ENCODE peak calls at places on chromosomes 7 and 10, in eight cellular contexts. I is stomach, B is upper lobe of right lung, O is BJ, Q is transverse colon, P is prostate gland, Y is left ventricle myocardium inferior, Z is psoas muscle. S is an unnamed sample.

GRCh38 chr10:61179734-61180133 is 235.7 kb upstream of the RHOBTB1 start:
- DNase-seq in I (no peak), B (no peak), O (no peak), Q (no peak), P (no peak), Y (no peak), Z (no peak), S (no peak)

GRCh38 chr7:157670490-157671357 is 333.9 kb downstream of the DNAJB6 start:
- DNase-seq in I (no peak), B (no peak), O (peak; percentile 4), Q (peak; percentile 2), P (no peak), Y (no peak), Z (no peak), S (no peak)

GRCh38 chr7:90250601-90251303 is 5.8 kb downstream of the CFAP69 start:
- DNase-seq in I (no peak), B (no peak), O (peak; percentile 69), Q (no peak), P (no peak), Y (no peak), Z (no peak), S (no peak)

GRCh38 chr10:92699518-92700272 is 9.9 kb downstream of the HHEX start:
- DNase-seq in I (no peak), B (no peak), O (no peak), Q (peak; percentile 30), P (no peak), Y (no peak), Z (no peak), S (no peak)

GRCh38 chr7:70027864-70028263 is 429.6 kb downstream of the AUTS2 start:
- DNase-seq in I (no peak), B (no peak), O (no peak), Q (no peak), P (no peak), Y (no peak), Z (no peak), S (no peak)

GRCh38 chr7:28595779-28596178 is 183.5 kb downstream of the CREB5 start:
- DNase-seq in I (no peak), B (no peak), O (no peak), Q (no peak), P (no peak), Y (no peak), Z (no peak), S (no peak)

GRCh38 chr7:149475121-149476045 is 14.5 kb upstream of the ZNF777 start:
- DNase-seq in I (no peak), B (no peak), O (no peak), Q (no peak), P (no peak), Y (no peak), Z (no peak), S (no peak)

GRCh38 chr7:21550821-21551531 is 8.1 kb downstream of the DNAH11 start:
- DNase-seq in I (no peak), B (no peak), O (no peak), Q (no peak), P (peak; percentile 39), Y (no peak), Z (no peak), S (no peak)

GRCh38 chr10:78283069-78283682 is 249.5 kb downstream of the RPS24 start:
- DNase-seq in I (no peak), B (no peak), O (no peak), Q (no peak), P (no peak), Y (no peak), Z (peak; percentile 38), S (no peak)

GRCh38 chr7:128391805-128392204 is 18.0 kb downstream of the IMPDH1 start:
- DNase-seq in I (no peak), B (no peak), O (no peak), Q (no peak), P (no peak), Y (no peak), Z (no peak), S (no peak)

GRCh38 chr7:150910996-150911422 is 58.7 kb downstream of the AOC1 start:
- DNase-seq in I (no peak), B (no peak), O (no peak), Q (no peak), P (no peak), Y (no peak), Z (no peak), S (no peak)

GRCh38 chr10:20990604-20991003 is 93.5 kb upstream of the NEBL start:
- DNase-seq in I (no peak), B (no peak), O (no peak), Q (no peak), P (no peak), Y (no peak), Z (no peak), S (no peak)

GRCh38 chr10:22229756-22230330 is 12.0 kb upstream of the EBLN1 start:
- DNase-seq in I (no peak), B (no peak), O (no peak), Q (no peak), P (no peak), Y (no peak), Z (no peak), S (peak; percentile 33)

GRCh38 chr7:4015371-4015770 is 666.7 kb upstream of the FOXK1 start:
- DNase-seq in I (peak; percentile 24), B (no peak), O (no peak), Q (no peak), P (no peak), Y (no peak), Z (no peak), S (no peak)

GRCh38 chr10:115606081-115606480 is 512.9 kb downstream of the ATRNL1 start:
- DNase-seq in I (no peak), B (no peak), O (no peak), Q (no peak), P (no peak), Y (no peak), Z (no peak), S (no peak)

GRCh38 chr10:75358835-75359421 is 42.6 kb downstream of the ZNF503 start:
- DNase-seq in I (no peak), B (no peak), O (peak; percentile 64), Q (no peak), P (no peak), Y (no peak), Z (no peak), S (peak; percentile 44)

GRCh38 chr7:1669486-1669951 is 558 bp upstream of the ELFN1 start:
- DNase-seq in I (no peak), B (peak; percentile 39), O (no peak), Q (no peak), P (no peak), Y (no peak), Z (peak; percentile 15), S (no peak)

GRCh38 chr10:111079781-111080180 is 3.0 kb downstream of the ADRA2A start:
- DNase-seq in I (no peak), B (no peak), O (no peak), Q (no peak), P (no peak), Y (no peak), Z (no peak), S (no peak)

GRCh38 chr7:82444220-82445049 is 858 bp upstream of the CACNA2D1 start:
- DNase-seq in I (peak; percentile 48), B (peak; percentile 66), O (no peak), Q (no peak), P (peak; percentile 49), Y (no peak), Z (no peak), S (peak; percentile 90)

GRCh38 chr10:63798599-63799498 is 277.6 kb downstream of the REEP3 start:
- DNase-seq in I (peak; percentile 72), B (no peak), O (peak; percentile 43), Q (peak; percentile 33), P (peak; percentile 87), Y (peak; percentile 68), Z (peak; percentile 67), S (peak; percentile 24)

GRCh38 chr10:117654105-117654504 is 111.6 kb downstream of the EMX2 start:
- DNase-seq in I (no peak), B (no peak), O (no peak), Q (no peak), P (no peak), Y (no peak), Z (no peak), S (no peak)

GRCh38 chr10:93476756-93477155 is 5.4 kb downstream of the MYOF start:
- DNase-seq in I (no peak), B (no peak), O (no peak), Q (no peak), P (no peak), Y (no peak), Z (no peak), S (no peak)

DNA sequence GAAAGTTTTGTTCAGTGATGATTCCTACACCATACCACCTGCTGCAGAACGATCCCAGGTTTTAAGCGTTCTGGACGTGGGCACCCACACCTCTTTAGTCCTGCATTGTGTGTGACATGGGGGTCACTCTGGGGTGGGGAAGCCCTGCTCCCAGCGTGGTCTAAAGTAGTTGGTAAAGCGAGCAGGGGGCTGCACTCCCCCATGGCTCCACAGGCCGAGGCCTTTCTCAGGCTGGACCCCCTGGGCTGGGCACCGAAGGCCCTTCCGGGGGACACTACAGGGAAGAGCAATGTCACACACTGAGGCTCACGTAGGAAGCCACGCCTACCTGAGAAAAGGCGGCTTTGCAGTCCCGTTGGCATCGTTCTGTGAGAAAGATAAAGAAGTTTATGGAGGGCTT is 12.3 kb downstream of the BRI3 start:
- DNase-seq in I (no peak), B (no peak), O (no peak), Q (no peak), P (no peak), Y (no peak), Z (peak; percentile 41), S (no peak)
- H3K36me3 ChIP-seq in I (peaks cover 29% of the 10 kb centered on the region), B (peaks cover 62% of the 10 kb centered on the region), O (peaks cover 28% of the 10 kb centered on the region), Q (peaks cover 28% of the 10 kb centered on the region), P (peaks cover 13% of the 10 kb centered on the region), Y (peaks cover 49% of the 10 kb centered on the region), Z (peaks cover 44% of the 10 kb centered on the region), S (peaks cover 19% of the 10 kb centered on the region)

DNA sequence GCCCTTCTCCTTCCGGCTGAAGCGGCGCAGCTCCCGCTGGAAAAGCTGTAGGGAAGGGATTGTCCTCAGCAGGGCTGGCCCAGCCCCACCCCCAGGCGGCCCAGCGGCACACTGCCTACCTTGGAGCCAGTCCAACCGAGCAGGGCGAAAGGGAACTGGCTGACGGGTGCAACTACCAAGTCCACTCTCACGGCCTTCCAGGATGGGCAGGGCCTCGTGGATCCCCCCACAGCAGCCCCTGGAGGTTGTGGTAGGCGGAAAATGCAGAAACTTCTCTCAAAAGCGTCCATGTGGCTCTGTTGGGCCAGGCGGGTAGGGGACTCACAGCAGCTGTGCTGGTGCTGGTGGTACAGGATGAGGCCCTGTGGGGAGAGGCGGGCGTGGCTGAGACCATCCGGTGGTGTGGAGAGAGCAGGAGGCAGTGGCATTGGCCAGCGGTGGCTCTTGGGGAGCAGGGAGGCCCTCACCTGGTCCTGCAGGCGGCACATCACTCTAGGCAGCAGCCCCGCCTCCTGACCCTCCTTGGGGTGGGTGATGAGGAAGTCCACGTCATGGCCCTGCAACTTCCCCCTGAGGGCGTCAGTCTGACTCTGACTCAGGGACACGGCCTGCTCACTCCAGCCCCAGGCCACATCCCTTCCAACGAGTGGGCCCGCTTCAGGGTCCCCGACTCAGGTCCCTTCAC is 8.4 kb upstream of the PGAM2 start:
- DNase-seq in I (peak; percentile 93), B (peak; percentile 87), O (no peak), Q (peak; percentile 91), P (peak; percentile 70), Y (peak; percentile 82), Z (peak; percentile 92), S (peak; percentile 92)
- H3K36me3 ChIP-seq in I (peaks cover 41% of the 10 kb centered on the region), B (peaks cover 60% of the 10 kb centered on the region), O (peaks cover 32% of the 10 kb centered on the region), Q (peaks cover 21% of the 10 kb centered on the region), P (no peaks in the 10 kb centered on the region), Y (peaks cover 52% of the 10 kb centered on the region), Z (peaks cover 58% of the 10 kb centered on the region), S (peaks cover 5% of the 10 kb centered on the region)

GRCh38 chr7:47423196-47423595 is 158.7 kb downstream of the TNS3 start:
- DNase-seq in I (no peak), B (no peak), O (no peak), Q (no peak), P (no peak), Y (no peak), Z (no peak), S (no peak)
- H3K36me3 ChIP-seq in I (peaks cover 15% of the 10 kb centered on the region), B (peaks cover 51% of the 10 kb centered on the region), O (peaks cover 42% of the 10 kb centered on the region), Q (peaks cover 12% of the 10 kb centered on the region), P (no peaks in the 10 kb centered on the region), Y (peaks cover 39% of the 10 kb centered on the region), Z (peaks cover 60% of the 10 kb centered on the region), S (peaks cover 7% of the 10 kb centered on the region)

GRCh38 chr10:558331-558730 is 131.1 kb downstream of the DIP2C start:
- DNase-seq in I (no peak), B (no peak), O (no peak), Q (no peak), P (no peak), Y (no peak), Z (no peak), S (no peak)
- H3K36me3 ChIP-seq in I (no peaks in the 10 kb centered on the region), B (no peaks in the 10 kb centered on the region), O (no peaks in the 10 kb centered on the region), Q (no peaks in the 10 kb centered on the region), P (no peaks in the 10 kb centered on the region), Y (no peaks in the 10 kb centered on the region), Z (no peaks in the 10 kb centered on the region), S (no peaks in the 10 kb centered on the region)